ENCODE peak calls at places on chromosomes 12 and 14, in four cellular contexts. O, Y, V and L are unnamed samples.

GRCh38 chr14:62378057-62378456 is 615.8 kb downstream of the SNAPC1 start:
- DNase-seq in O (no peak), Y (no peak), V (no peak), L (no peak)

GRCh38 chr14:56587701-56588100 is 8.1 kb downstream of the TMEM260 start:
- DNase-seq in O (no peak), Y (no peak), V (no peak), L (no peak)

GRCh38 chr14:89618821-89619551 is 202.0 kb upstream of the FOXN3 start:
- DNase-seq in O (no peak), Y (peak; percentile 77), V (peak; percentile 70), L (no peak)

GRCh38 chr12:74537126-74537706 is 419 bp upstream of the ATXN7L3B start:
- DNase-seq in O (peak; percentile 9), Y (no peak), V (peak; percentile 81), L (no peak)

GRCh38 chr12:27424631-27425230 is 21.8 kb upstream of the SMCO2 start:
- DNase-seq in O (peak; percentile 34), Y (peak; percentile 26), V (peak; percentile 61), L (no peak)

GRCh38 chr12:1890119-1890703 is 28.2 kb downstream of the CACNA2D4 start:
- DNase-seq in O (no peak), Y (no peak), V (no peak), L (no peak)

GRCh38 chr12:90936230-90937005 is 18.6 kb downstream of the CCER1 start:
- DNase-seq in O (no peak), Y (no peak), V (no peak), L (no peak)

GRCh38 chr12:59164991-59165718 is 244.9 kb upstream of the LRIG3 start:
- DNase-seq in O (no peak), Y (no peak), V (peak; percentile 60), L (no peak)

GRCh38 chr14:105050551-105050897 is 14.7 kb downstream of the GPR132 start:
- DNase-seq in O (no peak), Y (no peak), V (peak; percentile 52), L (no peak)

GRCh38 chr12:119415714-119416113 is 81.2 kb downstream of the CCDC60 start:
- DNase-seq in O (no peak), Y (no peak), V (peak; percentile 63), L (no peak)

GRCh38 chr12:16788888-16789790 is 183.2 kb upstream of the LMO3 start:
- DNase-seq in O (no peak), Y (no peak), V (peak; percentile 28), L (no peak)

GRCh38 chr12:5083955-5084849 is 40.5 kb downstream of the KCNA5 start:
- DNase-seq in O (peak; percentile 26), Y (peak; percentile 30), V (peak; percentile 37), L (no peak)

GRCh38 chr14:50759800-50760543 is 71.0 kb downstream of the NIN start:
- DNase-seq in O (no peak), Y (no peak), V (no peak), L (no peak)

GRCh38 chr12:124094733-124095132 is 121.7 kb downstream of the ZNF664 start:
- DNase-seq in O (no peak), Y (no peak), V (no peak), L (no peak)

GRCh38 chr12:17992002-17992656 is 97.9 kb downstream of the RERGL start:
- DNase-seq in O (no peak), Y (no peak), V (peak; percentile 77), L (no peak)
- TF ChIP-seq CTCF in O (peak; percentile 74), Y (peak; percentile 62), V (peak; percentile 88), L (peak; percentile 75)

DNA sequence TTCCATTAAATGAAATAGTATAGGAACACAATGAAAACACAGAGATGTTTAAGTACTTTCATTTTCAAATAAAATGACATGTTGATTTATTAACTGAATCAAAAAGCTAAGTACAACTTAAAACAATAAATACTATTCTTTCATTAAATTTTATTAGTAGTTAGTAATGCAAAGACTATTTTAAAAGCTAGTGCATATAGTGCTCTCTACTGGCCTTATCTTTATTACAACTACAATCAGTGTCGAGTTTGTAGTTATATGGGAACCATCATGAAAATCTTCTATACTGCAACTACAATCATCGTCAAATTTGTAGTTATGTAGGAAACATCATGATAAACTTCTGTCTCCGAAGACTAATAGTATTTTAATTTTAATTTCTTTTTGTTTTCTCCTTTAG is 8.9 kb upstream of the LIN7A start:
- DNase-seq in O (no peak), Y (no peak), V (peak; percentile 38), L (no peak)
- TF ChIP-seq CTCF in O (peak; percentile 12), Y (peak; percentile 36), V (peak; percentile 55), L (peak; percentile 45)

DNA sequence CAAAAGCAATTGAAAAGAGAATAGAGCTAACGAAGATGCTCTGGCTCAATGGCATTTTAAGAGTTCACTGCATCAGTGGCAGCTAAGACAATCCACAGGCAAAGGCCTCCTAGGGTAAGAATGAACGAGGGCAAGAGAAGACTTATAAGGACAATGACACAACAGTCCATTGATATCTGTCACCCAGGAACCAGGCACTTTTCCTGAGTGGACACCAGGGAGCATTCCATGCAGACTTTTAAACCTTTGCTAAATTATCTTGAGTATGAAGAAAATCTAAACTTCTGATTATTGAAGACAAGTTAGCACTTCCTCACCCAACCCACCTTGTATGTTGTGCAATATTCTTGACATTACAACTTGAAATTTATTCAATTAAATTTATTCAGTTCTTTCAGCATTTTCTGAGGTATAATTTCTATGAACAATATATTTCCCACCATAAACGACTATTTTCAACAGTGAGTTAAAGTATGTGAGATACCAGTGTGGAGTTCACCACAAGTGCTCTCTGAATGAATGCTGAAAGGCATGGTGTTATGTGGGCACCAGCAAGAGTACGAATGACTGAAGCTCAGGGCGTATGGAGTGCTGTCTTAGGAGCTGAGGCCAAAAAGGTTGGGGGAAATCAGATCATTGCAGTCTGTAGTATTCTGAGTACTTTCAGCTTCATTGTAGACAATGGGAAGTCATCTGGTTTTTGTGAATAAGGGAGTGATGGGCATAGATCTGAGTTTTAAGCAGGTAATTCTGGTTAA is 124.3 kb upstream of the LMNTD1 start:
- DNase-seq in O (no peak), Y (no peak), V (no peak), L (no peak)
- TF ChIP-seq CTCF in O (no peak), Y (no peak), V (peak; percentile 16), L (no peak)

GRCh38 chr14:71739273-71739990 is 192.8 kb upstream of the RGS6 start:
- DNase-seq in O (peak; percentile 70), Y (peak; percentile 24), V (peak; percentile 87), L (no peak)
- TF ChIP-seq CTCF in O (no peak), Y (no peak), V (no peak), L (no peak)

DNA sequence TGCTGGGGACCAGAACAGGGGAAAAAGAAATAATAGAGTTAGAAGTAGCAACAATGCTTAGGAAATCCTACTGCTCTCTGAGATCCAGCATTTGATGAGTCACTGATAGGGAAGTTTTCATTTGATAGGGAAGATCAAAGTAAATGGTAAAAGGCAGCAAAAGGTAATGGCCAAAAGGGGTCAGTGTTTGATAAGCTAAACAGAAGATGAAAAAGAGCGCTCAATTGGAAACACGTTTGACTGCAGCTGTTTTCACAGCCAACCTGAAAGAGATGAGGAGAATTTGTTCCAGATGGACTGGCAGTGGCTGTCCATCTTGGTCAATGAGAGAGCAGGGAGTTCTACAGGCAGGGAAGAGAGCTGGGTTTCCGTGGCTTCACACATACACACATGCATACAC is 264.2 kb downstream of the TMEM132C start:
- DNase-seq in O (no peak), Y (no peak), V (peak; percentile 49), L (no peak)
- TF ChIP-seq CTCF in O (no peak), Y (no peak), V (peak; percentile 53), L (no peak)

GRCh38 chr12:31903025-31903424 is 56.2 kb upstream of the RESF1 start:
- DNase-seq in O (no peak), Y (no peak), V (no peak), L (no peak)
- TF ChIP-seq CTCF in O (no peak), Y (no peak), V (no peak), L (no peak)

DNA sequence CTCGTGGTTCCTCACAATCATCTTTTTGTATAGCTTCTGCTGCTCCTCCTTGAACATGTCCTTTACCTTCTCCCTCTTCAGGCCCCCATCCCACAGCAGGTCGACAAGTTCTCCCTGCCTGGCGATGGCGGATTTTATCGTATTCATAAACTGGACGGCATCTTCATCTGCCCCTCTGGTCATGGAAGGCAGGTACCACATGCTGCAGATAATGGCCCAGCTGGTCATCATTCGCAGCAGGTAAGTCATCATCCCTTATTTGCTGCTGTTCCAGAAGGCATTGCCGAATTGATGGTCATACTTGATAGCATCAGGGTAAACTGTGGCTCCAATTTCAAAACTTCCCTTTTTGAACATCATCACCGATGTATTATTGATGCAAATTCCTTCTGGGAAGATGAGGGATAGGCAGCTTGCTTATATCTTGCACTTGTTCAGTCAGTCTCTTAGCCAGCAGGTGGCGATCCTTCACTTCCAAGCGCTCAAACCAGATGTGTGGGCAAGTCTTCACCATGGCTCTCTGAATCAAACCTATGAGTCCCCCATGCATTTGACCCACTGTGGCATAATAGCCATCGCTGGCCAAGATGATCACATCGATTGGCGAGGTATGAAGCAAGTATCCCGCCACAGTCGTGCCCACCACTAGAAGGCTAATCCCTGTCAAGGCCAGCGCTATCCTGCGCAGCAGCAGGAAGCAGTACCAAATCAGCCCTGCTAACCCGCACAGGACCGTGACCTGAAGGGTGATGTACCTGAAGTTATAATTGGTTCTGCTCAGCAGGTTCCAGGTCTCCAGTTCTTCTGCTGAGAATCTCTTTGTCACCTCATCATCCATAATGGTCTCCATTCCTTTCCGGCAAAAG is 381.5 kb upstream of the STXBP6 start:
- DNase-seq in O (no peak), Y (no peak), V (peak; percentile 73), L (no peak)
- TF ChIP-seq CTCF in O (peak; percentile 12), Y (no peak), V (peak; percentile 67), L (no peak)

GRCh38 chr12:52622349-52622748 is 4.0 kb upstream of the KRT73 start:
- DNase-seq in O (no peak), Y (no peak), V (no peak), L (no peak)
- TF ChIP-seq CTCF in O (no peak), Y (no peak), V (no peak), L (no peak)

GRCh38 chr14:96501383-96501745 is 818 bp upstream of the PAPOLA start:
- DNase-seq in O (no peak), Y (no peak), V (no peak), L (no peak)

GRCh38 chr14:96497586-96497985 is 4.6 kb upstream of the PAPOLA start:
- DNase-seq in O (no peak), Y (no peak), V (no peak), L (no peak)

GRCh38 chr14:96497087-96497486 is 5.1 kb upstream of the PAPOLA start:
- DNase-seq in O (no peak), Y (no peak), V (no peak), L (no peak)

GRCh38 chr14:96502621-96503251 is 554 bp downstream of the PAPOLA start:
- DNase-seq in O (no peak), Y (peak; percentile 57), V (peak; percentile 28), L (peak; percentile 71)

GRCh38 chr14:96501746-96502620 is at the start of gene PAPOLA:
- DNase-seq in O (peak; percentile 77), Y (peak; percentile 96), V (peak; percentile 98), L (peak; percentile 96)
- TF ChIP-seq CTCF in O (peak; percentile 18), Y (peak; percentile 18), V (no peak), L (no peak)